ENCODE peak calls at places on chromosomes 11 and 22, in six cellular contexts. One of them, this sample, is unnamed.

GRCh38 chr11:110524227-110524626 is 94.5 kb downstream of the FDX1 start:
- DNase-seq in CD4-positive, CD25-positive, alpha-beta regulatory T cell: no peak
- DNase-seq in suprapubic skin: no peak
- DNase-seq in HL-60: no peak
- DNase-seq in Peyer's patch: no peak
- DNase-seq in HCT116: no peak
- DNase-seq in this sample: no peak

GRCh38 chr11:76606102-76606793 is 64.3 kb downstream of the LRRC32 start:
- DNase-seq in HL-60: no peak
- DNase-seq in Peyer's patch: no peak
- DNase-seq in suprapubic skin: peak
- DNase-seq in HCT116: no peak
- DNase-seq in CD4-positive, CD25-positive, alpha-beta regulatory T cell: no peak
- DNase-seq in this sample: no peak

GRCh38 chr22:30371981-30372380 is 15.2 kb downstream of the CCDC157 start:
- DNase-seq in Peyer's patch: peak
- DNase-seq in HCT116: no peak
- DNase-seq in CD4-positive, CD25-positive, alpha-beta regulatory T cell: no peak
- DNase-seq in HL-60: no peak
- DNase-seq in suprapubic skin: no peak
- DNase-seq in this sample: no peak

GRCh38 chr11:2675540-2675939 is 24.3 kb downstream of the KCNQ1OT1 start:
- DNase-seq in suprapubic skin: peak
- DNase-seq in CD4-positive, CD25-positive, alpha-beta regulatory T cell: no peak
- DNase-seq in Peyer's patch: peak
- DNase-seq in HL-60: no peak
- DNase-seq in HCT116: no peak
- DNase-seq in this sample: no peak

GRCh38 chr11:60170566-60170965 is 12.3 kb downstream of the MS4A6A start:
- DNase-seq in Peyer's patch: no peak
- DNase-seq in suprapubic skin: no peak
- DNase-seq in HL-60: no peak
- DNase-seq in CD4-positive, CD25-positive, alpha-beta regulatory T cell: no peak
- DNase-seq in HCT116: no peak
- DNase-seq in this sample: no peak

GRCh38 chr11:24239016-24239720 is 257.7 kb upstream of the LUZP2 start:
- DNase-seq in CD4-positive, CD25-positive, alpha-beta regulatory T cell: no peak
- DNase-seq in HCT116: no peak
- DNase-seq in Peyer's patch: no peak
- DNase-seq in suprapubic skin: no peak
- DNase-seq in HL-60: no peak
- DNase-seq in this sample: no peak

GRCh38 chr11:104678408-104678807 is 219.9 kb downstream of the CASP12 start:
- DNase-seq in Peyer's patch: no peak
- DNase-seq in HL-60: no peak
- DNase-seq in CD4-positive, CD25-positive, alpha-beta regulatory T cell: no peak
- DNase-seq in HCT116: no peak
- DNase-seq in suprapubic skin: no peak
- DNase-seq in this sample: no peak

GRCh38 chr11:29934115-29934638 is 82.7 kb downstream of the KCNA4 start:
- DNase-seq in suprapubic skin: no peak
- DNase-seq in HCT116: no peak
- DNase-seq in Peyer's patch: no peak
- DNase-seq in HL-60: no peak
- DNase-seq in CD4-positive, CD25-positive, alpha-beta regulatory T cell: no peak
- DNase-seq in this sample: no peak

GRCh38 chr11:45982656-45983470 is 60.4 kb downstream of the LARGE2 start:
- DNase-seq in Peyer's patch: no peak
- DNase-seq in HCT116: peak
- DNase-seq in suprapubic skin: no peak
- DNase-seq in HL-60: no peak
- DNase-seq in CD4-positive, CD25-positive, alpha-beta regulatory T cell: no peak
- DNase-seq in this sample: no peak

GRCh38 chr11:64396079-64396591 is 37.2 kb downstream of the RPS6KA4 start:
- DNase-seq in suprapubic skin: no peak
- DNase-seq in Peyer's patch: no peak
- DNase-seq in HL-60: no peak
- DNase-seq in HCT116: no peak
- DNase-seq in CD4-positive, CD25-positive, alpha-beta regulatory T cell: no peak
- DNase-seq in this sample: no peak

GRCh38 chr11:69683764-69684333 is 8.7 kb upstream of the LTO1 start:
- DNase-seq in suprapubic skin: peak
- DNase-seq in HCT116: no peak
- DNase-seq in HL-60: no peak
- DNase-seq in CD4-positive, CD25-positive, alpha-beta regulatory T cell: no peak
- DNase-seq in Peyer's patch: no peak
- DNase-seq in this sample: no peak

GRCh38 chr22:32564170-32565001 is 89.8 kb downstream of the FBXO7 start:
- DNase-seq in HL-60: no peak
- DNase-seq in HCT116: no peak
- DNase-seq in Peyer's patch: no peak
- DNase-seq in suprapubic skin: peak
- DNase-seq in CD4-positive, CD25-positive, alpha-beta regulatory T cell: no peak
- DNase-seq in this sample: no peak

GRCh38 chr22:49664371-49664881 is 163.2 kb downstream of the BRD1 start:
- DNase-seq in HCT116: no peak
- DNase-seq in HL-60: no peak
- DNase-seq in suprapubic skin: peak
- DNase-seq in CD4-positive, CD25-positive, alpha-beta regulatory T cell: no peak
- DNase-seq in Peyer's patch: no peak
- DNase-seq in this sample: no peak

GRCh38 chr11:60971520-60971919 is at the start of gene CD6:
- DNase-seq in suprapubic skin: no peak
- DNase-seq in HL-60: no peak
- DNase-seq in CD4-positive, CD25-positive, alpha-beta regulatory T cell: peak
- DNase-seq in HCT116: no peak
- DNase-seq in Peyer's patch: no peak
- DNase-seq in this sample: peak

GRCh38 chr11:31808721-31809542 is 2.2 kb downstream of the PAX6 start:
- DNase-seq in Peyer's patch: no peak
- DNase-seq in HL-60: no peak
- DNase-seq in HCT116: no peak
- DNase-seq in suprapubic skin: no peak
- DNase-seq in CD4-positive, CD25-positive, alpha-beta regulatory T cell: no peak
- DNase-seq in this sample: no peak

DNA sequence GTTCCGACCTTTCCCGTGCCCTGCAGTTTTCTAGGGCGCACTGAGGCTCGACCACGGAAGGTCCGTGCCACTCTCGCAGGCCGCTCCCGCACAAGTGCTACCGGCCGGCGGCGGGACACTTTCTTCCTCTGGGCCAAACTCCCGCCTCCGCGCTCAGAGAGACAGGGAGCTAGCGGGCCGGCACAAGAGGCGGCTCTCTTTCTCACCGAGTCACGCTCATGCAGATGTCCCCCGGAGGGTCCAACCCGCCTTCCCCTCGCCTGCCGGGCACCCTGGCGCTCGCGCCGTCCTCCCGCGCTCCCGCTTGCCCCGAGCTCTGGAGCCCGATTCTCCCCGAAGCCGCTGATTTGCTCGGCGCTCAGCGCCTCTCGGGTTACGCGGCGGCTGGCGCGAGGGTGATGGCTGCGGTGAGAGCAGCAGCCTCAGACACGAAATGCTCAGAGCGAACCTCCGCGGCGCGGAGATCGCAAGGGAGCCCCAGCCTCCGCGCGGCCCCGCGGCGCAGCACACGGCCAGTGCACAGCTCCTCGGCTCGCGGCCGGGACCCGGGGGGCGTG is 1.0 kb downstream of the LMO1 start:
- DNase-seq in Peyer's patch: peak
- DNase-seq in CD4-positive, CD25-positive, alpha-beta regulatory T cell: no peak
- DNase-seq in HCT116: no peak
- DNase-seq in HL-60: no peak
- DNase-seq in suprapubic skin: peak
- DNase-seq in this sample: peak
- H3K4me3 ChIP-seq in Peyer's patch: peak
- H3K4me3 ChIP-seq in CD4-positive, CD25-positive, alpha-beta regulatory T cell: no peak
- H3K4me3 ChIP-seq in HCT116: no peak
- H3K4me3 ChIP-seq in HL-60: peak
- H3K4me3 ChIP-seq in suprapubic skin: peak
- H3K4me3 ChIP-seq in this sample: no peak

DNA sequence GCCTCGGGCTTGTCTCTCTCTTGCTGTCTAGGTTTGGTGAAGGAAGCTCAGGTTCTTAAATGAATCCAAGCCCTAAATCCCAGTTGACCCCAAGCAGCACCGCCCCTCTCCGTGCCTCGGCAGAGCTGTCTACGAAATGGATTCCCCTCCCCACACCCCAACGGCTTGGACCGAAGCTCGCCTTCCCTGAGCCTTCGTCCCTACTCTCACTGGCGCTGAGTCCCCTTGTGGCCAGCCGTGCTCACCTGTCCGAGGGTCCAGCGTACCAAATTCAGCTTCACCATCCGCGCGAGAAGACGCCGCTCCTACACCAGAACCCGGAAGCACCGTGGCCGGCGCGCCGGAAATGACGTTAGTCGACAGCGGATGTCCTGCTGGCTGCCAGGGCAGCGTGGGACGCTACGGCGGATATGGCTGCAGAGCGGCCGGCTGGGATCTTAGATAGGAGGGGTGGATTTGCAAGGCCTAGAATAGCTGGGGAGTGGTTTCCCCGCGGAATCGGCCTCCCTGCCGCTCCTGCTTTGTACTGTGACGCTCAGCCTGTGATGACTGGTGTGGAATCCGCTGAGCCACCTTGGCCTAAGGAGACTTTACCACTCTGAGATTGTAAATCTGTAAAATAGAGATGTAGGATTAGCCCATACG is at the start of gene TFIP11:
- DNase-seq in HL-60: peak
- DNase-seq in Peyer's patch: peak
- DNase-seq in suprapubic skin: peak
- DNase-seq in CD4-positive, CD25-positive, alpha-beta regulatory T cell: peak
- DNase-seq in HCT116: peak
- DNase-seq in this sample: peak
- H3K27ac ChIP-seq in HL-60: peak
- H3K27ac ChIP-seq in Peyer's patch: peak
- H3K27ac ChIP-seq in suprapubic skin: peak
- H3K27ac ChIP-seq in CD4-positive, CD25-positive, alpha-beta regulatory T cell: peak
- H3K27ac ChIP-seq in HCT116: peak
- H3K27ac ChIP-seq in this sample: peak

GRCh38 chr11:43556892-43557291 is 123.6 kb upstream of the HSD17B12 start:
- DNase-seq in suprapubic skin: no peak
- DNase-seq in Peyer's patch: no peak
- DNase-seq in HL-60: no peak
- DNase-seq in HCT116: no peak
- DNase-seq in CD4-positive, CD25-positive, alpha-beta regulatory T cell: no peak
- DNase-seq in this sample: no peak

GRCh38 chr11:43556269-43556668 is 124.3 kb upstream of the HSD17B12 start:
- DNase-seq in HL-60: no peak
- DNase-seq in HCT116: no peak
- DNase-seq in suprapubic skin: no peak
- DNase-seq in CD4-positive, CD25-positive, alpha-beta regulatory T cell: no peak
- DNase-seq in Peyer's patch: no peak
- DNase-seq in this sample: no peak

GRCh38 chr11:43557553-43558031 is 122.9 kb upstream of the HSD17B12 start:
- DNase-seq in HL-60: no peak
- DNase-seq in CD4-positive, CD25-positive, alpha-beta regulatory T cell: no peak
- DNase-seq in Peyer's patch: no peak
- DNase-seq in HCT116: no peak
- DNase-seq in suprapubic skin: no peak
- DNase-seq in this sample: no peak

GRCh38 chr11:43558556-43559127 is 121.9 kb upstream of the HSD17B12 start:
- DNase-seq in CD4-positive, CD25-positive, alpha-beta regulatory T cell: no peak
- DNase-seq in Peyer's patch: no peak
- DNase-seq in HCT116: no peak
- DNase-seq in suprapubic skin: no peak
- DNase-seq in HL-60: no peak
- DNase-seq in this sample: no peak

DNA sequence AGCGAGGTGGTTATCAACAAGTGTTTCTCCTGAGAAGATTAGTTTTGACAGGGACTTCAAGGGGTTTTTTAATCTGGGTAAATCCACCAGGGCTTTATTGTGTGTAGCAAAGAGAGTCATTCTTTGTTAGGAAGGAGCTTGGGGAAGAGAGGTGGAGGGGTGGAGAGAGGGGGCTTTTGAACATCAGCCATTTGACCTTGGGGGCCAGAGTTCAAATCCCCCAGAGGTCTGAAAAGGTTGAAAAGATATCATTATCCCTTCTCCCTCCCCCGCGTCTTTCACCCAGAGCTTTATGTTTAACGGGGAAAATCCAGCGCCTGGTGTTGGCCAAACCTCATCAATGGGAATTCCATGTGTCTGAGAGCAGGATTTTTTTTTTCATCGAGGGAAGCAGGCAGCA is 122.5 kb upstream of the HSD17B12 start:
- DNase-seq in CD4-positive, CD25-positive, alpha-beta regulatory T cell: no peak
- DNase-seq in HL-60: no peak
- DNase-seq in suprapubic skin: no peak
- DNase-seq in HCT116: no peak
- DNase-seq in Peyer's patch: no peak
- DNase-seq in this sample: no peak
- H3K4me3 ChIP-seq in CD4-positive, CD25-positive, alpha-beta regulatory T cell: no peak
- H3K4me3 ChIP-seq in HL-60: no peak
- H3K4me3 ChIP-seq in suprapubic skin: no peak
- H3K4me3 ChIP-seq in HCT116: no peak
- H3K4me3 ChIP-seq in Peyer's patch: no peak
- H3K4me3 ChIP-seq in this sample: no peak

GRCh38 chr22:21032037-21032842 is at the start of gene SLC7A4:
- DNase-seq in CD4-positive, CD25-positive, alpha-beta regulatory T cell: no peak
- DNase-seq in HL-60: no peak
- DNase-seq in HCT116: no peak
- DNase-seq in Peyer's patch: no peak
- DNase-seq in suprapubic skin: no peak
- DNase-seq in this sample: no peak
- H3K27ac ChIP-seq in CD4-positive, CD25-positive, alpha-beta regulatory T cell: no peak
- H3K27ac ChIP-seq in HL-60: no peak
- H3K27ac ChIP-seq in HCT116: no peak
- H3K27ac ChIP-seq in Peyer's patch: no peak
- H3K27ac ChIP-seq in suprapubic skin: no peak
- H3K27ac ChIP-seq in this sample: no peak

DNA sequence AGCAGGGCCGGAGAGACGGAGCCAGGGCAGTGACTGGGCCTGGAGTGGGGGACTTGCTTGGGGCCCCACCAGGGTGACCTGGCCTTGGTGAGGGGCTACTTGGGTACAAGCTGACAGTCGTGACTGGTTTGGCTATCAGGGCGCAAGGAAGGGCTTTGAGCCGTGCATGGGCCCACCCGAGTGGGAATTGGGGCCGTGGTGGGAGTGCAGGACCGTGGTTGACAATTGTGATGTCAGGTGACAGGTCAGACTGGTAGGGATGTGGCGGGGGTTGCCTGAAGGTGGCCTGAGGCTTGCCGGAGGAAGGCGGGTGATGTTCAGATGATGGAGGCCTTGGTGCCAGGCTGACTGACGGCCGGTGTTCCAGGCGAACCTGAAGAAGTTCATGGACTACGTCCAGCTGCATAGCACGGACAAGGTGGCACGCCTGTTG is 5.6 kb downstream of the SHANK3 start:
- DNase-seq in CD4-positive, CD25-positive, alpha-beta regulatory T cell: no peak
- DNase-seq in Peyer's patch: peak
- DNase-seq in suprapubic skin: no peak
- DNase-seq in HL-60: no peak
- DNase-seq in HCT116: no peak
- DNase-seq in this sample: no peak
- H3K4me3 ChIP-seq in CD4-positive, CD25-positive, alpha-beta regulatory T cell: no peak
- H3K4me3 ChIP-seq in Peyer's patch: no peak
- H3K4me3 ChIP-seq in suprapubic skin: peak
- H3K4me3 ChIP-seq in HL-60: no peak
- H3K4me3 ChIP-seq in HCT116: no peak
- H3K4me3 ChIP-seq in this sample: no peak

GRCh38 chr22:48096846-48097665 is 1334.6 kb downstream of the TBC1D22A start:
- DNase-seq in suprapubic skin: peak
- DNase-seq in HCT116: no peak
- DNase-seq in Peyer's patch: no peak
- DNase-seq in CD4-positive, CD25-positive, alpha-beta regulatory T cell: no peak
- DNase-seq in HL-60: no peak
- DNase-seq in this sample: no peak
- H3K27ac ChIP-seq in suprapubic skin: no peak
- H3K27ac ChIP-seq in HCT116: no peak
- H3K27ac ChIP-seq in Peyer's patch: peak
- H3K27ac ChIP-seq in CD4-positive, CD25-positive, alpha-beta regulatory T cell: no peak
- H3K27ac ChIP-seq in HL-60: no peak
- H3K27ac ChIP-seq in this sample: no peak

GRCh38 chr11:132168326-132168725 is 797.9 kb downstream of the NTM start:
- DNase-seq in suprapubic skin: no peak
- DNase-seq in HL-60: no peak
- DNase-seq in CD4-positive, CD25-positive, alpha-beta regulatory T cell: no peak
- DNase-seq in HCT116: no peak
- DNase-seq in Peyer's patch: no peak
- DNase-seq in this sample: no peak
- H3K4me3 ChIP-seq in suprapubic skin: no peak
- H3K4me3 ChIP-seq in HL-60: no peak
- H3K4me3 ChIP-seq in CD4-positive, CD25-positive, alpha-beta regulatory T cell: no peak
- H3K4me3 ChIP-seq in HCT116: no peak
- H3K4me3 ChIP-seq in Peyer's patch: no peak
- H3K4me3 ChIP-seq in this sample: no peak

This sample was measured in CD4-positive, alpha-beta memory T cell.